ENCODE peak calls at places on chromosomes 12 and 14, in six cellular contexts. W is HepG2, R is K562, B is upper lobe of left lung, D is GM12878, Z is HCT116. M is an unnamed sample.

GRCh38 chr12:14273911-14274306 is 91.6 kb upstream of the ATF7IP start:
- ATAC-seq in W (no peak), R (no peak), B (peak; percentile 26), D (peak; percentile 67), Z (no peak), M (no peak)

GRCh38 chr14:68922201-68922613 is 56.9 kb downstream of the ACTN1 start:
- ATAC-seq in W (no peak), R (no peak), B (no peak), D (no peak), Z (no peak), M (no peak)

GRCh38 chr12:40031965-40032364 is 73.9 kb downstream of the SLC2A13 start:
- ATAC-seq in W (no peak), R (no peak), B (no peak), D (no peak), Z (no peak), M (no peak)

GRCh38 chr14:105850853-105851581 is 324.6 kb downstream of the TMEM121 start:
- ATAC-seq in W (no peak), R (no peak), B (no peak), D (no peak), Z (no peak), M (no peak)

GRCh38 chr14:53551862-53552261 is 398.7 kb upstream of the DDHD1 start:
- ATAC-seq in W (no peak), R (no peak), B (no peak), D (no peak), Z (no peak), M (no peak)

GRCh38 chr14:64191756-64192155 is 102.4 kb downstream of the ESR2 start:
- ATAC-seq in W (no peak), R (no peak), B (no peak), D (no peak), Z (no peak), M (no peak)

GRCh38 chr12:81245918-81246611 is 168.2 kb downstream of the ACSS3 start:
- ATAC-seq in W (peak; percentile 41), R (no peak), B (no peak), D (no peak), Z (no peak), M (no peak)

GRCh38 chr14:94850332-94851211 is 80.7 kb upstream of the GSC start:
- ATAC-seq in W (no peak), R (no peak), B (no peak), D (no peak), Z (no peak), M (peak; percentile 39)

GRCh38 chr14:21795456-21795855 is 121.8 kb upstream of the OR4E1 start:
- ATAC-seq in W (no peak), R (no peak), B (no peak), D (no peak), Z (no peak), M (no peak)

GRCh38 chr14:104161601-104162367 is 23.4 kb downstream of the KIF26A start:
- ATAC-seq in W (no peak), R (no peak), B (no peak), D (no peak), Z (no peak), M (no peak)

GRCh38 chr12:98771811-98772752 is 127.0 kb downstream of the APAF1 start:
- ATAC-seq in W (no peak), R (peak; percentile 33), B (peak; percentile 69), D (no peak), Z (no peak), M (no peak)

GRCh38 chr14:51652168-51653095 is 722 bp downstream of the FRMD6 start:
- ATAC-seq in W (peak; percentile 81), R (peak; percentile 70), B (peak; percentile 72), D (peak; percentile 69), Z (peak; percentile 57), M (peak; percentile 38)

GRCh38 chr14:24074625-24075484 is 3.5 kb downstream of the CPNE6 start:
- ATAC-seq in W (peak; percentile 8), R (no peak), B (no peak), D (no peak), Z (no peak), M (no peak)

GRCh38 chr12:93176166-93176565 is 201.6 kb upstream of the NUDT4 start:
- ATAC-seq in W (no peak), R (no peak), B (no peak), D (no peak), Z (no peak), M (no peak)

GRCh38 chr12:104501641-104502040 is 44.9 kb downstream of the CHST11 start:
- ATAC-seq in W (no peak), R (no peak), B (no peak), D (no peak), Z (no peak), M (no peak)

GRCh38 chr12:24861751-24862575 is 86.9 kb downstream of the BCAT1 start:
- ATAC-seq in W (peak; percentile 64), R (peak; percentile 89), B (peak; percentile 68), D (peak; percentile 91), Z (no peak), M (no peak)

GRCh38 chr14:72183631-72184030 is 251.4 kb downstream of the RGS6 start:
- ATAC-seq in W (no peak), R (no peak), B (no peak), D (no peak), Z (no peak), M (no peak)

GRCh38 chr14:63404906-63405305 is 86.2 kb upstream of the GPHB5 start:
- ATAC-seq in W (no peak), R (no peak), B (no peak), D (no peak), Z (no peak), M (no peak)

GRCh38 chr12:75550401-75550851 is 39.0 kb upstream of the KRR1 start:
- ATAC-seq in W (no peak), R (no peak), B (no peak), D (no peak), Z (no peak), M (no peak)

GRCh38 chr14:67853207-67853606 is 33.6 kb downstream of the RAD51B start:
- ATAC-seq in W (no peak), R (no peak), B (peak; percentile 66), D (peak; percentile 80), Z (no peak), M (no peak)

GRCh38 chr12:28802706-28803438 is 346.2 kb upstream of the FAR2 start:
- ATAC-seq in W (no peak), R (no peak), B (peak; percentile 87), D (no peak), Z (no peak), M (peak; percentile 90)

GRCh38 chr12:94990222-94990621 is 13.3 kb downstream of the NDUFA12 start:
- ATAC-seq in W (no peak), R (no peak), B (no peak), D (peak; percentile 52), Z (no peak), M (no peak)

GRCh38 chr12:53205747-53206146 is 1.3 kb downstream of the ITGB7 start:
- ATAC-seq in W (peak; percentile 58), R (peak; percentile 33), B (peak; percentile 90), D (peak; percentile 80), Z (peak; percentile 79), M (no peak)

GRCh38 chr14:24122971-24123370 is 7.5 kb upstream of the FITM1 start:
- ATAC-seq in W (no peak), R (no peak), B (no peak), D (no peak), Z (no peak), M (no peak)

GRCh38 chr14:106538193-106538592 is 1011.8 kb downstream of the TMEM121 start:
- ATAC-seq in W (no peak), R (no peak), B (no peak), D (no peak), Z (no peak), M (no peak)

GRCh38 chr12:74922642-74923041 is 287.0 kb downstream of the KCNC2 start:
- ATAC-seq in W (no peak), R (no peak), B (no peak), D (no peak), Z (no peak), M (no peak)

GRCh38 chr12:94070520-94070919 is 77.9 kb upstream of the PLXNC1 start:
- ATAC-seq in W (peak; percentile 43), R (peak; percentile 58), B (no peak), D (no peak), Z (peak; percentile 58), M (no peak)

GRCh38 chr14:23109769-23110168 is 5.0 kb upstream of the CIROP start:
- ATAC-seq in W (no peak), R (no peak), B (no peak), D (no peak), Z (no peak), M (no peak)

DNA sequence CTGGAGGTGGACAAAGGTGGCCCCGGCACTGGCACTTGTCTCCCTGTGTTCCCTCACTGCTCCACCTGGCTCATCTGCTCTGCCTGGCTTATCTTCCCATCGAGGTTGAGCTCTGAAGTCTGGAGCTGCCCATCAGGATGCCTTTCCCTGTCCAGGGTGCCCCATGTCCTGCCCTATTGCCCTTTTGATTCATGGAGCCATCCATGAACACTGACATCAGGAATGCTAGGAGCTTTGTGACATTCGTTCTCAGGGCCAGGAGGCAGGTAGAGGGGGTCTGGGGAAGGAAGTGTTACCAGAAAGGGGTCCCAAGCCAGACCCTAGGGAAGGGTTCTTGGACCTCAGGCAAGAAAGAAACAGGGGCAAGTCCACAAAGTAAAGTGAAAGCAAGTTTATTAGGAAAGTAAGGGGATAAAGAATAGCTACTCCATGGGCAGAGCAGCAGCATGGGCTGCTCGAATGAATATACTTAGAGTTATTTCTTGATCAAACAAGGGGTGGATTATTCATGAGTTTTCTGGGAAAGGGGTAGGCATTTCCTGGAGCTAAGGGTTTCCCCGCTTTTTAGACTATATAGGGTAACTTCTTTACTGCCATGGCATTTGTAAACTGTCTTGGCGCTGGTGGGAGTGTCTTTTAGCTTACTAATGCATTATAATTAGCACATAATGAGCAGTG is 51.6 kb downstream of the RIN3 start:
- ATAC-seq in W (no peak), R (no peak), B (no peak), D (no peak), Z (no peak), M (no peak)
- H3K27ac ChIP-seq in W (no peak overlapping the region), R (no peak overlapping the region), B (peak overlapping the region; percentile 76), D (no peak overlapping the region), Z (no peak overlapping the region), M (peak overlapping the region; percentile 4)

GRCh38 chr12:69023840-69024239 is 90.9 kb upstream of the CPM start:
- ATAC-seq in W (no peak), R (no peak), B (no peak), D (no peak), Z (peak; percentile 13), M (no peak)

GRCh38 chr12:69024907-69025306 is 91.9 kb upstream of the CPM start:
- ATAC-seq in W (no peak), R (no peak), B (no peak), D (no peak), Z (no peak), M (no peak)

GRCh38 chr12:69026341-69026740 is 93.4 kb upstream of the CPM start:
- ATAC-seq in W (no peak), R (no peak), B (peak; percentile 48), D (no peak), Z (no peak), M (no peak)

GRCh38 chr12:69022674-69023073 is 89.7 kb upstream of the CPM start:
- ATAC-seq in W (no peak), R (no peak), B (no peak), D (no peak), Z (no peak), M (no peak)

GRCh38 chr12:69024413-69024812 is 91.4 kb upstream of the CPM start:
- ATAC-seq in W (no peak), R (no peak), B (peak; percentile 85), D (no peak), Z (peak; percentile 98), M (no peak)
- TF ChIP-seq POLR2AphosphoS5 in W (no peak), R (no peak), B (peak; percentile 72), D (no peak), Z (no peak), M (no peak)

GRCh38 chr12:122085571-122085970 is 7.0 kb downstream of the MLXIP start:
- ATAC-seq in W (no peak), R (no peak), B (no peak), D (no peak), Z (no peak), M (no peak)
- TF ChIP-seq POLR2A in W (no peak), R (no peak), B (no peak), D (no peak), Z (no peak), M (no peak)

GRCh38 chr12:132257206-132257954 is 72.0 kb downstream of the GALNT9 start:
- ATAC-seq in W (no peak), R (no peak), B (no peak), D (no peak), Z (no peak), M (no peak)
- H3K27ac ChIP-seq in W (no peak overlapping the region), R (no peak overlapping the region), B (no peak overlapping the region), D (no peak overlapping the region), Z (no peak overlapping the region), M (no peak overlapping the region)